ENCODE peak calls at places on chromosomes 5 and 9, in seven cellular contexts. R is Karpas-422, W is tibial nerve, L is upper lobe of left lung, F is SJSA1, D is Peyer's patch, E is sigmoid colon. B is an unnamed sample.

GRCh38 chr9:132451276-132451675 is 41.3 kb downstream of the CFAP77 start:
- DNase-seq in F (no peak), D (no peak), E (no peak), L (no peak), R (no peak), W (no peak), B (no peak)

GRCh38 chr9:86434039-86434726 is 80.0 kb upstream of the TUT7 start:
- DNase-seq in D (no peak), R (peak; percentile 76), F (peak; percentile 54), E (peak; percentile 86), W (peak; percentile 65), L (no peak), B (peak; percentile 9)

GRCh38 chr5:5421149-5421960 is 1.1 kb upstream of the ICE1 start:
- DNase-seq in F (no peak), R (peak; percentile 73), D (no peak), L (no peak), W (peak; percentile 17), E (no peak), B (peak; percentile 27)

GRCh38 chr5:5497132-5497748 is 74.8 kb downstream of the ICE1 start:
- DNase-seq in R (peak; percentile 61), E (peak; percentile 77), F (no peak), W (peak; percentile 40), D (no peak), L (peak; percentile 39), B (no peak)

GRCh38 chr9:124510650-124511425 is 3.6 kb upstream of the NR5A1 start:
- DNase-seq in E (no peak), R (no peak), D (peak; percentile 37), F (no peak), L (no peak), W (no peak), B (no peak)

GRCh38 chr5:37211661-37212060 is 37.5 kb downstream of the CPLANE1 start:
- DNase-seq in D (no peak), W (no peak), E (no peak), L (no peak), R (no peak), F (no peak), B (no peak)

GRCh38 chr9:98962181-98962560 is 18.5 kb downstream of the COL15A1 start:
- DNase-seq in L (no peak), F (peak; percentile 78), R (no peak), W (no peak), D (no peak), E (no peak), B (no peak)

GRCh38 chr5:14812166-14812565 is 59.4 kb downstream of the ANKH start:
- DNase-seq in L (no peak), W (no peak), R (no peak), D (no peak), F (no peak), E (no peak), B (no peak)

GRCh38 chr9:133844876-133845658 is 106.9 kb upstream of the SARDH start:
- DNase-seq in R (no peak), D (no peak), L (peak; percentile 79), E (peak; percentile 87), F (no peak), W (peak; percentile 36), B (no peak)

GRCh38 chr9:135903358-135903656 is 4.0 kb downstream of the CAMSAP1 start:
- DNase-seq in E (no peak), D (no peak), F (no peak), L (no peak), R (no peak), W (no peak), B (no peak)

GRCh38 chr9:135901826-135902225 is 5.5 kb downstream of the CAMSAP1 start:
- DNase-seq in F (no peak), D (no peak), E (no peak), R (no peak), W (no peak), L (no peak), B (no peak)

GRCh38 chr9:135905380-135906282 is 1.7 kb downstream of the CAMSAP1 start:
- DNase-seq in W (no peak), E (peak; percentile 54), L (no peak), F (no peak), R (peak; percentile 66), D (no peak), B (no peak)

GRCh38 chr9:135902655-135903357 is 4.5 kb downstream of the CAMSAP1 start:
- DNase-seq in W (no peak), D (no peak), E (no peak), R (no peak), L (no peak), F (no peak), B (no peak)

GRCh38 chr9:135904121-135904520 is 3.2 kb downstream of the CAMSAP1 start:
- DNase-seq in R (no peak), F (no peak), L (no peak), W (no peak), D (no peak), E (peak; percentile 15), B (no peak)
- H3K4me1 ChIP-seq in R (peaks cover 30% of the 10 kb centered on the region), F (peaks cover 30% of the 10 kb centered on the region), L (peaks cover 28% of the 10 kb centered on the region), W (peaks cover 25% of the 10 kb centered on the region), D (peaks cover 32% of the 10 kb centered on the region), E (peaks cover 25% of the 10 kb centered on the region), B (peaks cover 17% of the 10 kb centered on the region)

GRCh38 chr9:81680506-81680905 is 8.8 kb downstream of the TLE1 start:
- DNase-seq in R (no peak), L (no peak), E (no peak), D (no peak), W (no peak), F (no peak), B (no peak)
- H3K4me1 ChIP-seq in R (no peaks in the 10 kb centered on the region), L (peaks cover 14% of the 10 kb centered on the region), E (peaks cover 55% of the 10 kb centered on the region), D (peaks cover 19% of the 10 kb centered on the region), W (peaks cover 11% of the 10 kb centered on the region), F (peaks cover 3% of the 10 kb centered on the region), B (no peaks in the 10 kb centered on the region)

GRCh38 chr5:75510417-75510835 is 1.0 kb downstream of the CERT1 start:
- DNase-seq in D (no peak), R (peak; percentile 74), W (no peak), F (peak; percentile 46), L (no peak), E (no peak), B (no peak)
- H3K4me1 ChIP-seq in D (peaks cover 31% of the 10 kb centered on the region), R (peaks cover 43% of the 10 kb centered on the region), W (peaks cover 23% of the 10 kb centered on the region), F (peaks cover 20% of the 10 kb centered on the region), L (peaks cover 33% of the 10 kb centered on the region), E (peaks cover 29% of the 10 kb centered on the region), B (peaks cover 14% of the 10 kb centered on the region)

GRCh38 chr9:4679268-4680177 is at the start of gene CDC37L1:
- DNase-seq in R (peak; percentile 99), L (peak; percentile 97), D (peak; percentile 100), E (peak; percentile 99), W (peak; percentile 98), F (peak; percentile 92), B (peak; percentile 100)

GRCh38 chr9:4674783-4675182 is 4.6 kb upstream of the CDC37L1 start:
- DNase-seq in W (no peak), L (no peak), F (no peak), E (no peak), D (no peak), R (no peak), B (no peak)

GRCh38 chr9:4680178-4680535 is 788 bp downstream of the CDC37L1 start:
- DNase-seq in R (no peak), W (no peak), D (no peak), F (no peak), L (no peak), E (no peak), B (peak; percentile 27)

GRCh38 chr9:4678679-4679267 is 596 bp upstream of the CDC37L1 start:
- DNase-seq in L (no peak), F (no peak), E (no peak), W (no peak), D (no peak), R (peak; percentile 73), B (peak; percentile 77)

GRCh38 chr9:4677392-4677791 is 2.0 kb upstream of the CDC37L1 start:
- DNase-seq in D (no peak), F (no peak), R (no peak), W (no peak), L (no peak), E (no peak), B (no peak)
- H3K4me1 ChIP-seq in D (peaks cover 11% of the 10 kb centered on the region), F (peaks cover 12% of the 10 kb centered on the region), R (peaks cover 22% of the 10 kb centered on the region), W (peaks cover 17% of the 10 kb centered on the region), L (peaks cover 16% of the 10 kb centered on the region), E (peaks cover 19% of the 10 kb centered on the region), B (peaks cover 19% of the 10 kb centered on the region)

GRCh38 chr5:119354522-119355243 is 1.1 kb upstream of the TNFAIP8 start:
- DNase-seq in R (peak; percentile 83), W (no peak), F (no peak), D (no peak), L (no peak), E (no peak), B (no peak)
- H3K4me1 ChIP-seq in R (peaks cover 86% of the 10 kb centered on the region), W (peaks cover 30% of the 10 kb centered on the region), F (peaks cover 15% of the 10 kb centered on the region), D (peaks cover 8% of the 10 kb centered on the region), L (peaks cover 36% of the 10 kb centered on the region), E (peaks cover 7% of the 10 kb centered on the region), B (peaks cover 86% of the 10 kb centered on the region)

GRCh38 chr9:33158555-33159057 is 8.5 kb downstream of the B4GALT1 start:
- DNase-seq in W (no peak), L (no peak), D (no peak), R (no peak), F (no peak), E (no peak), B (no peak)

GRCh38 chr9:33159058-33159759 is 7.9 kb downstream of the B4GALT1 start:
- DNase-seq in F (no peak), R (peak; percentile 46), W (peak; percentile 77), D (peak; percentile 83), L (peak; percentile 80), E (peak; percentile 87), B (no peak)

GRCh38 chr9:33157960-33158359 is 9.2 kb downstream of the B4GALT1 start:
- DNase-seq in D (no peak), E (no peak), W (no peak), L (no peak), R (no peak), F (no peak), B (no peak)

GRCh38 chr9:33161011-33161588 is 6.0 kb downstream of the B4GALT1 start:
- DNase-seq in D (no peak), E (peak; percentile 84), W (peak; percentile 36), F (peak; percentile 88), R (no peak), L (peak; percentile 93), B (no peak)

GRCh38 chr9:33159760-33160127 is 7.4 kb downstream of the B4GALT1 start:
- DNase-seq in W (peak; percentile 52), F (peak; percentile 47), L (peak; percentile 82), D (peak; percentile 52), R (no peak), E (no peak), B (peak; percentile 70)
- H3K4me1 ChIP-seq in W (peaks cover 82% of the 10 kb centered on the region), F (peaks cover 40% of the 10 kb centered on the region), L (peaks cover 97% of the 10 kb centered on the region), D (peaks cover 84% of the 10 kb centered on the region), R (peaks cover 30% of the 10 kb centered on the region), E (peaks cover 74% of the 10 kb centered on the region), B (peaks cover 93% of the 10 kb centered on the region)

GRCh38 chr5:76517334-76517733 is 105.9 kb downstream of the F2RL2 start:
- DNase-seq in E (no peak), L (no peak), D (no peak), W (no peak), R (no peak), F (no peak), B (no peak)
- H3K4me1 ChIP-seq in E (no peaks in the 10 kb centered on the region), L (no peaks in the 10 kb centered on the region), D (peaks cover 12% of the 10 kb centered on the region), W (no peaks in the 10 kb centered on the region), R (no peaks in the 10 kb centered on the region), F (peaks cover 9% of the 10 kb centered on the region), B (no peaks in the 10 kb centered on the region)

DNA sequence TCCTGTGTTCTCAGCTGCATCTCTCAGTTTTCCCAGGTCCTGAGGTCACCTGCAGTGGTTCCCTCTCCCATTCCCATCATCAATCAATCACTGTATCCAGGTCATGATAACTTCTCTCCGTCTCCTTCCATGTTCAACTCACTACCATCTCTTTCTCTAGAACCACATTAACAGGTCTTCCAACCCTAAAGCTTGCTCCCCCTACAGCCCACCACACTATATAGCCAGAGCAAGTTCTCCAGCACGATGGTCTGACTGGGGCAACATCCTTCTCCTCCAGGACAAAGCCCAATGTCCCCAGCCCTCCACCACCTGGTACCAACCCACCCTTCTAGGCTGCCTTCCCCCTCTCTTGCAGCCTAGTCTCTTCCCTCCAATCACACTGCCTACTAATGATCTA is 241.6 kb downstream of the CDK5RAP2 start:
- DNase-seq in L (no peak), D (no peak), R (no peak), W (no peak), F (no peak), E (no peak), B (no peak)
- H3K4me1 ChIP-seq in L (no peaks in the 10 kb centered on the region), D (no peaks in the 10 kb centered on the region), R (no peaks in the 10 kb centered on the region), W (no peaks in the 10 kb centered on the region), F (no peaks in the 10 kb centered on the region), E (no peaks in the 10 kb centered on the region), B (no peaks in the 10 kb centered on the region)